ENCODE peak calls at places on chromosomes 6 and 20, in five cellular contexts. C is upper lobe of left lung, P is gastrocnemius medialis, W is body of pancreas, Z is HCT116. F is an unnamed sample.

GRCh38 chr20:16444056-16444777 is 129.0 kb downstream of the KIF16B start:
- DNase-seq in C (no peak), P (peak; percentile 21), Z (no peak), W (peak; percentile 29), F (no peak)

GRCh38 chr6:125612400-125612846 is 137.0 kb upstream of the HEY2 start:
- DNase-seq in W (no peak), C (no peak), P (no peak), Z (no peak), F (no peak)

GRCh38 chr20:50093240-50093639 is 19.7 kb downstream of the UBE2V1 start:
- DNase-seq in Z (no peak), C (no peak), P (no peak), W (no peak), F (no peak)

GRCh38 chr6:97778290-97779038 is 495.4 kb upstream of the MMS22L start:
- DNase-seq in Z (no peak), P (no peak), W (no peak), C (no peak), F (no peak)

GRCh38 chr6:142429195-142429594 is 127.4 kb downstream of the ADGRG6 start:
- DNase-seq in Z (no peak), W (no peak), P (no peak), C (no peak), F (no peak)

GRCh38 chr6:28134015-28134414 is 7.7 kb upstream of the ZKSCAN8 start:
- DNase-seq in P (no peak), Z (peak; percentile 29), W (no peak), C (no peak), F (no peak)

GRCh38 chr6:36968266-36968977 is 13.9 kb downstream of the PI16 start:
- DNase-seq in P (no peak), Z (no peak), W (peak; percentile 49), C (no peak), F (peak; percentile 46)

GRCh38 chr6:5950448-5950847 is 56.3 kb downstream of the NRN1 start:
- DNase-seq in Z (no peak), C (no peak), P (no peak), W (no peak), F (no peak)

GRCh38 chr6:5930143-5930770 is 76.5 kb downstream of the NRN1 start:
- DNase-seq in Z (no peak), P (no peak), W (no peak), C (no peak), F (no peak)

GRCh38 chr6:42029881-42030280 is 20.4 kb upstream of the TAF8 start:
- DNase-seq in C (no peak), Z (no peak), P (no peak), W (no peak), F (no peak)

GRCh38 chr6:159044899-159045727 is at the start of gene TAGAP:
- DNase-seq in Z (no peak), W (peak; percentile 38), P (peak; percentile 30), C (peak; percentile 88), F (peak; percentile 75)

GRCh38 chr6:119313937-119314893 is 35.3 kb downstream of the MAN1A1 start:
- DNase-seq in C (peak; percentile 33), W (no peak), P (no peak), Z (no peak), F (no peak)

GRCh38 chr6:135438907-135439535 is 58.5 kb downstream of the AHI1 start:
- DNase-seq in W (no peak), Z (no peak), C (no peak), P (no peak), F (no peak)

GRCh38 chr6:7431594-7432390 is 42.2 kb downstream of the RIOK1 start:
- DNase-seq in Z (no peak), C (no peak), W (no peak), P (no peak), F (no peak)

GRCh38 chr6:168536196-168536595 is 95.2 kb downstream of the SMOC2 start:
- DNase-seq in C (no peak), Z (no peak), P (no peak), W (no peak), F (no peak)

GRCh38 chr6:53615633-53616449 is 49.7 kb downstream of the KLHL31 start:
- DNase-seq in Z (peak; percentile 99), C (no peak), W (peak; percentile 51), P (no peak), F (peak; percentile 63)

GRCh38 chr6:129701721-129702455 is 8.1 kb downstream of the ARHGAP18 start:
- DNase-seq in C (no peak), P (no peak), W (no peak), Z (no peak), F (no peak)

GRCh38 chr20:38888059-38888831 is 38.0 kb upstream of the FAM83D start:
- DNase-seq in Z (no peak), C (no peak), P (no peak), W (no peak), F (no peak)

GRCh38 chr20:35561268-35561667 is 19.4 kb downstream of the ERGIC3 start:
- DNase-seq in P (no peak), W (peak; percentile 43), Z (no peak), C (peak; percentile 64), F (no peak)

GRCh38 chr6:107827541-107827940 is 3.4 kb upstream of the SCML4 start:
- DNase-seq in Z (no peak), P (no peak), C (no peak), W (no peak), F (no peak)

GRCh38 chr6:41371992-41372525 is 36.7 kb downstream of the NCR2 start:
- DNase-seq in C (no peak), Z (no peak), P (no peak), W (no peak), F (no peak)

GRCh38 chr20:48769111-48769879 is 58.5 kb downstream of the PREX1 start:
- DNase-seq in C (peak; percentile 80), Z (no peak), W (no peak), P (no peak), F (no peak)

GRCh38 chr20:62761759-62762131 is 34.5 kb upstream of the MRGBP start:
- DNase-seq in C (no peak), Z (no peak), W (no peak), P (no peak), F (no peak)

GRCh38 chr6:145863988-145864616 is 49.5 kb upstream of the FBXO30 start:
- DNase-seq in W (no peak), P (no peak), C (no peak), Z (no peak), F (no peak)

GRCh38 chr20:4242376-4242775 is 227.0 kb upstream of the RNF24 start:
- DNase-seq in Z (no peak), W (no peak), C (no peak), P (no peak), F (no peak)

GRCh38 chr6:21710908-21711627 is 117.5 kb downstream of the SOX4 start:
- DNase-seq in P (no peak), W (no peak), C (no peak), Z (no peak), F (no peak)

GRCh38 chr20:42113236-42113635 is 495.1 kb upstream of the CHD6 start:
- DNase-seq in C (no peak), P (no peak), Z (no peak), W (no peak), F (no peak)

GRCh38 chr20:18739785-18740184 is 73.8 kb upstream of the SCP2D1 start:
- DNase-seq in Z (no peak), P (no peak), C (no peak), W (no peak), F (no peak)

GRCh38 chr6:37980222-37980595 is 160.7 kb downstream of the ZFAND3 start:
- DNase-seq in C (no peak), P (no peak), Z (no peak), W (no peak), F (no peak)

GRCh38 chr20:61679473-61679872 is 386.2 kb downstream of the TAF4 start:
- DNase-seq in W (no peak), C (no peak), P (no peak), Z (no peak), F (peak; percentile 30)

GRCh38 chr6:29625337-29625930 is 7.5 kb downstream of the GABBR1 start:
- DNase-seq in Z (no peak), W (no peak), P (no peak), C (no peak), F (no peak)

GRCh38 chr6:29629571-29629970 is 3.4 kb downstream of the GABBR1 start:
- DNase-seq in P (no peak), W (no peak), C (no peak), Z (no peak), F (no peak)

GRCh38 chr6:29626948-29627761 is 5.8 kb downstream of the GABBR1 start:
- DNase-seq in W (no peak), Z (no peak), P (no peak), C (no peak), F (no peak)

GRCh38 chr6:29628419-29629281 is 4.3 kb downstream of the GABBR1 start:
- DNase-seq in Z (no peak), P (peak; percentile 28), C (peak; percentile 82), W (peak; percentile 78), F (peak; percentile 75)

DNA sequence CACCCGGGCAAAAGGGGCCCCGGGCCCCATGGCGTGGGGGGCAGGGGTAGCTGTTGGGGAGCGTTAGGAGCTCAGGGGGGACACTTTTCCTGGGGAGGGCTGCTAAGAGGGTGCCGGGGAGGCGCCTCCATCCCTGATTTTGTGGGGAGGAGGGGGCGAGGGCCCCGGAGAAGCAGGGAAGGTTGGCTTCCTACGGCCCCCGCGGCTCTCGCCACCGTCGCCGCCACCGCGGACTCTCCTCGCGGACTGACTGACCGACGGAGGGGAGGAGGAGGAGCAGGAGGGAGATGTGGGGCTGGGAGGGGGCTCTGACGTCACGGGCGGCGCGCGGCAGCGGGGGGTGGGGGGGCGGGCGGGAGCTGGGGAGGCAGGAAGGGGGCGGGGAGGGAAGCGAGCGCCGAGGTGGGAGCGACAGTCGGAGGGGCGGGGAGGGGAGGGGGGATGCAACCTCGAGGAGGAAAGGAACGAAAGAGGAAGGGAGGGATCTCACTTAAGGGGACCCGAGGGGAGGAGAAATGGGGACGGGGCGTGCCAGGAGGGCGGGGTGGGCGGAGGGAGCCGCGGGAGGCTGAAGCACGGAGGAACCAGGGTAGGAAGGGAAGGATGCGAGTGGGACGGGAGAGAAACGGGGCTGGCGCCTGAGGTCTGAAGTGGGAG is 5.1 kb downstream of the GABBR1 start:
- DNase-seq in P (peak; percentile 32), Z (no peak), C (peak; percentile 58), W (peak; percentile 54), F (peak; percentile 59)
- TF ChIP-seq POLR2A in P (peak; percentile 65), Z (no peak), C (no peak), W (peak; percentile 32), F (peak; percentile 34)

GRCh38 chr20:32585011-32585518 is at the start of gene NOL4L:
- DNase-seq in P (no peak), C (no peak), Z (no peak), W (no peak), F (no peak)
- TF ChIP-seq POLR2A in P (no peak), C (no peak), Z (no peak), W (no peak), F (no peak)

GRCh38 chr6:32970413-32971244 is 2.2 kb downstream of the BRD2 start:
- DNase-seq in P (peak; percentile 86), C (peak; percentile 87), Z (peak; percentile 60), W (peak; percentile 87), F (peak; percentile 95)

GRCh38 chr6:32971245-32971580 is 2.8 kb downstream of the BRD2 start:
- DNase-seq in W (no peak), C (no peak), Z (no peak), P (no peak), F (no peak)

GRCh38 chr6:32968093-32968769 is at the start of gene BRD2:
- DNase-seq in Z (peak; percentile 93), C (peak; percentile 95), W (peak; percentile 97), P (peak; percentile 97), F (peak; percentile 98)

GRCh38 chr6:32968770-32969684 is 633 bp downstream of the BRD2 start:
- DNase-seq in C (peak; percentile 74), W (peak; percentile 84), Z (peak; percentile 57), P (peak; percentile 69), F (peak; percentile 79)

GRCh38 chr6:32969685-32970412 is 1.5 kb downstream of the BRD2 start:
- DNase-seq in C (peak; percentile 69), Z (peak; percentile 82), W (peak; percentile 71), P (peak; percentile 86), F (peak; percentile 76)
- TF ChIP-seq POLR2A in C (peak; percentile 21), Z (peak; percentile 32), W (peak; percentile 71), P (peak; percentile 87), F (peak; percentile 76)

GRCh38 chr6:158002951-158003853 is 21.5 kb downstream of the SYNJ2 start:
- DNase-seq in C (no peak), Z (no peak), W (no peak), P (no peak), F (peak; percentile 14)
- TF ChIP-seq POLR2A in C (no peak), Z (no peak), W (no peak), P (no peak), F (no peak)